ENCODE peak calls at places on chromosomes 4 and X, in four cellular contexts. S, Z, P and V are unnamed samples.

GRCh38 chrX:67585401-67585800 is 41.6 kb downstream of the AR start:
- DNase-seq in S (no peak), Z (no peak), P (no peak), V (no peak)

GRCh38 chrX:33138677-33139249 is 72.6 kb downstream of the DMD start:
- DNase-seq in S (no peak), Z (no peak), P (no peak), V (no peak)

GRCh38 chr4:118849867-118850812 is 14.2 kb upstream of the SEC24D start:
- DNase-seq in S (no peak), Z (no peak), P (no peak), V (no peak)

GRCh38 chr4:85741921-85742591 is 267.1 kb downstream of the ARHGAP24 start:
- DNase-seq in S (no peak), Z (no peak), P (no peak), V (no peak)

GRCh38 chr4:122602277-122603142 is 18.4 kb downstream of the IL21 start:
- DNase-seq in S (peak), Z (peak), P (peak), V (no peak)

GRCh38 chrX:130680164-130681035 is 222.6 kb downstream of the ENOX2 start:
- DNase-seq in S (no peak), Z (peak), P (no peak), V (no peak)

GRCh38 chrX:106613277-106613676 is 1.5 kb downstream of the RADX start:
- DNase-seq in S (no peak), Z (no peak), P (no peak), V (no peak)

GRCh38 chr4:115042496-115042895 is 70.9 kb downstream of the NDST4 start:
- DNase-seq in S (no peak), Z (peak), P (no peak), V (no peak)

GRCh38 chr4:86608757-86609375 is 14.8 kb downstream of the PTPN13 start:
- DNase-seq in S (no peak), Z (no peak), P (no peak), V (no peak)

GRCh38 chr4:139419388-139419914 is 34.5 kb upstream of the RAB33B start:
- DNase-seq in S (no peak), Z (no peak), P (no peak), V (no peak)

GRCh38 chrX:153944140-153944799 is at the start of gene RENBP:
- DNase-seq in S (peak), Z (no peak), P (no peak), V (no peak)

GRCh38 chr4:1608196-1608820 is 75.8 kb downstream of the FAM53A start:
- DNase-seq in S (no peak), Z (no peak), P (no peak), V (no peak)

GRCh38 chrX:46627700-46628405 is 54.3 kb downstream of the CHST7 start:
- DNase-seq in S (no peak), Z (no peak), P (no peak), V (no peak)

GRCh38 chrX:10492250-10492649 is 128.1 kb downstream of the MID1 start:
- DNase-seq in S (no peak), Z (no peak), P (no peak), V (no peak)

GRCh38 chrX:68921937-68922456 is 93.2 kb downstream of the EFNB1 start:
- DNase-seq in S (no peak), Z (no peak), P (no peak), V (no peak)

GRCh38 chr4:84324303-84324702 is 174.8 kb downstream of the NKX6-1 start:
- DNase-seq in S (no peak), Z (no peak), P (no peak), V (no peak)

GRCh38 chr4:186946682-186947294 is 223.1 kb upstream of the FAT1 start:
- DNase-seq in S (peak), Z (peak), P (peak), V (peak)

DNA sequence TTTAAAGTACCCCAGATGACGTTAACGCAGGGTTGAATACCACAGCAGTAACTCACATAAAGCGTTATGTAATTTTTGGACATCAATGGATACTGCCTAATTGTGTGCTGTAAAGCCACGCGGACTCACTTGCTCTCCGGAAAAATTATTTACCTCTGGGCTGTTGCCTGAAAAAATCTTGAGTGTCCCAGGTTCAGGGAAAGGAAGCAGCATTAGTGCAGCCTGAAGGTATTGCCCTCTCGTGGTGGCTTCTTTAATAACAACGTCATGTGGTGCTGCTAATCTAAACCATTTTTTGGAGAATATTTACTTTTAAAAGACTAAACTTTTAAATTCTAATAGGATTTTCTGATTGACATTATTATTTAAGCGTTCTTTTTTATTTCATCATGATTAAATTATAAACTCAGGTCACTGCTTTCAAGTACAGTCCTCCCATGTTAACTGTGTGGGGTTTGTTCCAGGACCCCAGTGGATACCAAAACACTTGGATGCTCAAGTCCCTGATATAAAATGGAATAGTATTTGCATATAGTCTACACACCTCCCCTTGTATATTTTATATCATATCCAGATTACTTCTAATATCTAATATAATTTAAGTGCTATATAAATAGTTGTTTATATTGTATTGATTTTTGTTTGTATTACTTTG is 384.8 kb downstream of the FAM133A start:
- DNase-seq in S (peak), Z (peak), P (no peak), V (no peak)
- TF ChIP-seq FOSL1 in S (no peak), Z (no peak), P (no peak), V (no peak)

DNA sequence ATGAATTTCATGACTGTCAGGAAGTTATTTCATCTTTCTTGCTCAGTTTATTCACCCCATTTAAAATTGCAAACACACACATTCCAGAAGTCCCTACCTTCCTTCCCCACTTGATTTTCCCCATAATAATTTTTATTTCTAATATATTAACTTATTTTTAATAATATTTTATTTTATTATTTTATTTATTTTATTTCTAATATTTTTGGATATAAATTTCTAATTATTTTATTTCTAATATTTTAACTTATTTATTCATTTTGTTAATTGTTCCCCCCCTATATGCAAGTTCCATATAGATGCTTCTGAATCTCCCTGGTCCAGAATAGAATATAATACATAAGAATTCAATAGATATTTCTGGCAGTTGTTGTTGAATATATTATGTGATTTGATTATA is 293.7 kb upstream of the CPEB2 start:
- DNase-seq in S (no peak), Z (no peak), P (no peak), V (no peak)
- TF ChIP-seq FOSL1 in S (no peak), Z (no peak), P (no peak), V (no peak)

GRCh38 chr4:24770111-24770584 is 25.2 kb upstream of the SOD3 start:
- DNase-seq in S (no peak), Z (no peak), P (peak), V (peak)
- TF ChIP-seq FOSL1 in S (no peak), Z (no peak), P (peak), V (no peak)

DNA sequence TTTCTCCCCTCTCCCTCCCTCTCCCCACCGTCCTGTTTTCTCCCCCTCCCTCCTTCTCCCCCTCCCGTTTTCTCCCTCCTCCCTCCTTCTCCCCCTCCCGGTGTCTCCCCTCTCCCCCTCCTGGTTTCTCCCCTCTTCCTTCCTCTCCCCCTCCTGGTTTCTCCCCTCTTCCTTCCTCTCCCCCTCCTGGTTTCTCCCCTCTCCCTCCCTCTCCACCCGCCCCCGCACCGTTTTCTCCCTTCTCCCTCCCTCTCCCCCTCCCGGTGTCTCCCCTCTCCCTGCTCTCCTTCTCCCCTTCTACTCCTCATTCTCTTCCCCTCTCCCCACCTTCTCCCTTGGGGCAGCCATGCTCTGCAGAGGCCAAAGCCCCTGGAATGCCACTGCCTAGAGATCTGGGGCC is 12.1 kb downstream of the SH3TC1 start:
- DNase-seq in S (no peak), Z (no peak), P (no peak), V (no peak)
- TF ChIP-seq FOSL1 in S (no peak), Z (no peak), P (no peak), V (no peak)

DNA sequence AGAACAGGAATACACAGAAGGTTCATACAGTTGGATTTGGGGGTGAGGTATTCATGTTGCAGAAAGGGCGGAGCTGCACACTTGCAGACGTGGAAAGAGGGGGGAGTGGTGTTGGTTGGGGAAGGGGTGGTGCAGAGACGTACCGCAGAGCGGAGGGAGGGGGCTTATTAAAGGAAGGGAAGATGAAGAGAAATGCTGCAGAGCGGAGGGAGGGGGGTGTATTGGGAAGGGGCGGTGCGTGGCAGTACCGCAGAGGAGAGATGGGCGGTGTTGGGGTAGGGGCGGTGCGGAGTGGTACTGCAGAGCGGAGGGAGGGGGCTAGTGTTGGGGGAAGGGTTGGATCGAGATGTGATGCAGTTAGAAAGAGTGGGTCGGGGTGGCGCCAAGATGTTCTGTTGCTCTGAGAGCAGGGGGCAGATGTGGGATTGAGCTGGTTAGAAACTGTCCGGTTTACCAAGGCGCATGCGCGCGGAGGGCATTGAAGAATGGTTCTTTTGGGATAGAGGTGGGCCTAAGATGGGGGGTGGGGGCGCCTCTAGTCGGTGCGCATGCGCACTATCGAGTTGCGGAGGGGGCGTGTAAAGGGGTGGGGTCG is 900 bp downstream of the TRO start:
- DNase-seq in S (no peak), Z (peak), P (no peak), V (peak)
- TF ChIP-seq FOSL1 in S (no peak), Z (no peak), P (no peak), V (no peak)